ENCODE peak calls at places on chromosomes 16 and 17, in nine cellular contexts. T, B, E, Z, C, J, N, F and S are unnamed samples.
A peak's percentile ranks its signal among the peaks of the same experiment; 100 is the strongest.

GRCh38 chr16:54175169-54175551 is 111.4 kb downstream of the IRX3 start:
- DNase-seq in T (no peak), B (no peak), E (no peak), Z (no peak), C (no peak), J (no peak), N (no peak), F (no peak), S (no peak)

GRCh38 chr16:3189869-3190268 is 1.9 kb downstream of the OR1F1 start:
- DNase-seq in T (no peak), B (no peak), E (no peak), Z (no peak), C (no peak), J (no peak), N (no peak), F (no peak), S (no peak)

GRCh38 chr17:82849076-82849945 is 9.5 kb upstream of the ZNF750 start:
- DNase-seq in T (no peak), B (no peak), E (no peak), Z (no peak), C (no peak), J (no peak), N (no peak), F (no peak), S (no peak)

GRCh38 chr16:58016841-58017446 is 8.6 kb upstream of the MMP15 start:
- DNase-seq in T (no peak), B (no peak), E (no peak), Z (no peak), C (no peak), J (no peak), N (no peak), F (no peak), S (no peak)

GRCh38 chr16:79610771-79611170 is 10.2 kb upstream of the MAF start:
- DNase-seq in T (no peak), B (no peak), E (no peak), Z (no peak), C (no peak), J (no peak), N (no peak), F (no peak), S (peak; percentile 5)

GRCh38 chr17:77995146-77995852 is 36.8 kb downstream of the TNRC6C start:
- DNase-seq in T (no peak), B (no peak), E (no peak), Z (no peak), C (no peak), J (peak; percentile 33), N (no peak), F (no peak), S (peak; percentile 65)

GRCh38 chr16:76926595-76926994 is 264.4 kb upstream of the MON1B start:
- DNase-seq in T (no peak), B (no peak), E (no peak), Z (no peak), C (no peak), J (no peak), N (no peak), F (no peak), S (no peak)

GRCh38 chr17:8015957-8016631 is 13.7 kb downstream of the GUCY2D start:
- DNase-seq in T (no peak), B (peak; percentile 64), E (peak; percentile 61), Z (no peak), C (no peak), J (peak; percentile 45), N (no peak), F (no peak), S (no peak)

GRCh38 chr17:43042025-43042424 is 17.0 kb downstream of the RND2 start:
- DNase-seq in T (no peak), B (no peak), E (no peak), Z (no peak), C (no peak), J (peak; percentile 89), N (no peak), F (no peak), S (no peak)

GRCh38 chr17:2749058-2749783 is at the start of gene CCDC92B:
- DNase-seq in T (no peak), B (no peak), E (peak; percentile 41), Z (no peak), C (no peak), J (peak; percentile 66), N (no peak), F (no peak), S (no peak)

GRCh38 chr16:67857547-67858233 is 10.2 kb upstream of the CENPT start:
- DNase-seq in T (no peak), B (no peak), E (peak; percentile 51), Z (peak; percentile 70), C (no peak), J (no peak), N (peak; percentile 48), F (no peak), S (peak; percentile 97)

GRCh38 chr16:31700530-31701388 is 172.8 kb upstream of the ZNF267 start:
- DNase-seq in T (no peak), B (peak; percentile 15), E (peak; percentile 93), Z (no peak), C (peak; percentile 79), J (peak; percentile 92), N (no peak), F (no peak), S (peak; percentile 87)

GRCh38 chr17:57600092-57600491 is 145.0 kb downstream of the CCDC182 start:
- DNase-seq in T (no peak), B (no peak), E (no peak), Z (no peak), C (no peak), J (no peak), N (no peak), F (peak; percentile 85), S (no peak)

GRCh38 chr17:62670202-62670821 is 42.8 kb downstream of the MRC2 start:
- DNase-seq in T (no peak), B (no peak), E (peak; percentile 74), Z (no peak), C (no peak), J (no peak), N (no peak), F (no peak), S (no peak)

GRCh38 chr17:49681336-49681735 is 3.4 kb upstream of the SPOP start:
- DNase-seq in T (no peak), B (no peak), E (no peak), Z (no peak), C (no peak), J (no peak), N (no peak), F (no peak), S (peak; percentile 55)

GRCh38 chr17:74231846-74232713 is 18.7 kb downstream of the TTYH2 start:
- DNase-seq in T (no peak), B (no peak), E (no peak), Z (no peak), C (no peak), J (peak; percentile 96), N (no peak), F (no peak), S (no peak)

GRCh38 chr17:44793885-44794698 is 35.3 kb downstream of the ADAM11 start:
- DNase-seq in T (no peak), B (no peak), E (no peak), Z (no peak), C (no peak), J (no peak), N (no peak), F (no peak), S (no peak)

GRCh38 chr17:2982854-2983636 is 80.4 kb downstream of the OR1D5 start:
- DNase-seq in T (peak; percentile 72), B (no peak), E (no peak), Z (no peak), C (no peak), J (no peak), N (peak; percentile 77), F (no peak), S (peak; percentile 78)

GRCh38 chr17:50130778-50131317 is 888 bp upstream of the SAMD14 start:
- DNase-seq in T (no peak), B (no peak), E (no peak), Z (peak; percentile 24), C (no peak), J (peak; percentile 63), N (no peak), F (no peak), S (no peak)

GRCh38 chr17:72176902-72177660 is 56.3 kb downstream of the SOX9 start:
- DNase-seq in T (no peak), B (no peak), E (peak; percentile 30), Z (no peak), C (no peak), J (no peak), N (no peak), F (no peak), S (no peak)

GRCh38 chr17:81549031-81549557 is 3.1 kb downstream of the FAAP100 start:
- DNase-seq in T (no peak), B (no peak), E (no peak), Z (no peak), C (no peak), J (no peak), N (no peak), F (no peak), S (no peak)

GRCh38 chr16:70685938-70686375 is at the start of gene MTSS2:
- DNase-seq in T (peak; percentile 84), B (peak; percentile 97), E (peak; percentile 82), Z (peak; percentile 8), C (no peak), J (peak; percentile 84), N (peak; percentile 68), F (no peak), S (peak; percentile 75)

GRCh38 chr17:38575781-38576180 is 30.0 kb downstream of the SRCIN1 start:
- DNase-seq in T (no peak), B (no peak), E (no peak), Z (no peak), C (no peak), J (no peak), N (no peak), F (no peak), S (no peak)